ENCODE peak calls at places on chromosomes 4 and X, in six cellular contexts. One of them, this sample, is unnamed.

GRCh38 chrX:151633157-151633556 is 62.1 kb upstream of the PRRG3 start:
- DNase-seq in HL-60: no peak
- DNase-seq in ovary: no peak
- DNase-seq in upper lobe of right lung: no peak
- DNase-seq in left ventricle myocardium inferior: no peak
- DNase-seq in heart right ventricle: no peak
- DNase-seq in this sample: peak

GRCh38 chr4:180925800-180926199 is 1317.4 kb upstream of the TENM3 start:
- DNase-seq in HL-60: no peak
- DNase-seq in ovary: no peak
- DNase-seq in upper lobe of right lung: no peak
- DNase-seq in left ventricle myocardium inferior: no peak
- DNase-seq in heart right ventricle: no peak
- DNase-seq in this sample: no peak

GRCh38 chrX:103774070-103774642 is 2.5 kb upstream of the PLP1 start:
- DNase-seq in HL-60: no peak
- DNase-seq in ovary: no peak
- DNase-seq in upper lobe of right lung: no peak
- DNase-seq in left ventricle myocardium inferior: no peak
- DNase-seq in heart right ventricle: no peak
- DNase-seq in this sample: peak

GRCh38 chr4:160319221-160319867 is 1216.5 kb downstream of the RAPGEF2 start:
- DNase-seq in HL-60: no peak
- DNase-seq in ovary: no peak
- DNase-seq in upper lobe of right lung: no peak
- DNase-seq in left ventricle myocardium inferior: no peak
- DNase-seq in heart right ventricle: no peak
- DNase-seq in this sample: no peak

GRCh38 chr4:93828332-93828829 is at the start of gene ATOH1:
- DNase-seq in HL-60: peak
- DNase-seq in ovary: peak
- DNase-seq in upper lobe of right lung: peak
- DNase-seq in left ventricle myocardium inferior: no peak
- DNase-seq in heart right ventricle: no peak
- DNase-seq in this sample: peak

GRCh38 chr4:152573861-152574260 is 38.0 kb upstream of the FBXW7 start:
- DNase-seq in HL-60: no peak
- DNase-seq in ovary: no peak
- DNase-seq in upper lobe of right lung: no peak
- DNase-seq in left ventricle myocardium inferior: no peak
- DNase-seq in heart right ventricle: no peak
- DNase-seq in this sample: no peak

GRCh38 chr4:155094421-155094820 is 114.0 kb upstream of the NPY2R start:
- DNase-seq in HL-60: no peak
- DNase-seq in ovary: no peak
- DNase-seq in upper lobe of right lung: no peak
- DNase-seq in left ventricle myocardium inferior: no peak
- DNase-seq in heart right ventricle: no peak
- DNase-seq in this sample: no peak

GRCh38 chrX:22118161-22118830 is 86.2 kb downstream of the PHEX start:
- DNase-seq in HL-60: no peak
- DNase-seq in ovary: no peak
- DNase-seq in upper lobe of right lung: no peak
- DNase-seq in left ventricle myocardium inferior: no peak
- DNase-seq in heart right ventricle: no peak
- DNase-seq in this sample: no peak

GRCh38 chr4:9804918-9805317 is 23.5 kb downstream of the DRD5 start:
- DNase-seq in HL-60: no peak
- DNase-seq in ovary: no peak
- DNase-seq in upper lobe of right lung: no peak
- DNase-seq in left ventricle myocardium inferior: no peak
- DNase-seq in heart right ventricle: no peak
- DNase-seq in this sample: peak

GRCh38 chr4:53365121-53365485 is 758 bp downstream of the SCFD2 start:
- DNase-seq in HL-60: peak
- DNase-seq in ovary: no peak
- DNase-seq in upper lobe of right lung: no peak
- DNase-seq in left ventricle myocardium inferior: no peak
- DNase-seq in heart right ventricle: no peak
- DNase-seq in this sample: no peak

GRCh38 chr4:2977116-2978097 is 14.0 kb downstream of the GRK4 start:
- DNase-seq in HL-60: no peak
- DNase-seq in ovary: no peak
- DNase-seq in upper lobe of right lung: no peak
- DNase-seq in left ventricle myocardium inferior: no peak
- DNase-seq in heart right ventricle: no peak
- DNase-seq in this sample: no peak

GRCh38 chr4:137393043-137393442 is 139.3 kb downstream of the PCDH18 start:
- DNase-seq in HL-60: no peak
- DNase-seq in ovary: no peak
- DNase-seq in upper lobe of right lung: no peak
- DNase-seq in left ventricle myocardium inferior: peak
- DNase-seq in heart right ventricle: peak
- DNase-seq in this sample: peak

GRCh38 chr4:7156273-7157139 is 35.8 kb upstream of the SORCS2 start:
- DNase-seq in HL-60: no peak
- DNase-seq in ovary: peak
- DNase-seq in upper lobe of right lung: peak
- DNase-seq in left ventricle myocardium inferior: peak
- DNase-seq in heart right ventricle: peak
- DNase-seq in this sample: no peak

GRCh38 chr4:6753103-6753560 is 29.4 kb upstream of the KIAA0232 start:
- DNase-seq in HL-60: no peak
- DNase-seq in ovary: no peak
- DNase-seq in upper lobe of right lung: peak
- DNase-seq in left ventricle myocardium inferior: no peak
- DNase-seq in heart right ventricle: no peak
- DNase-seq in this sample: no peak

GRCh38 chr4:126740687-126741086 is 892.1 kb upstream of the INTU start:
- DNase-seq in HL-60: no peak
- DNase-seq in ovary: no peak
- DNase-seq in upper lobe of right lung: no peak
- DNase-seq in left ventricle myocardium inferior: no peak
- DNase-seq in heart right ventricle: no peak
- DNase-seq in this sample: no peak

GRCh38 chrX:129654652-129655546 is at the start of gene APLN:
- DNase-seq in HL-60: peak
- DNase-seq in ovary: peak
- DNase-seq in upper lobe of right lung: peak
- DNase-seq in left ventricle myocardium inferior: peak
- DNase-seq in heart right ventricle: peak
- DNase-seq in this sample: peak

GRCh38 chrX:96004386-96004785 is 680.3 kb upstream of the DIAPH2 start:
- DNase-seq in HL-60: no peak
- DNase-seq in ovary: no peak
- DNase-seq in upper lobe of right lung: no peak
- DNase-seq in left ventricle myocardium inferior: no peak
- DNase-seq in heart right ventricle: no peak
- DNase-seq in this sample: no peak

GRCh38 chr4:8705161-8706145 is 112.9 kb downstream of the CPZ start:
- DNase-seq in HL-60: no peak
- DNase-seq in ovary: no peak
- DNase-seq in upper lobe of right lung: peak
- DNase-seq in left ventricle myocardium inferior: peak
- DNase-seq in heart right ventricle: no peak
- DNase-seq in this sample: peak

GRCh38 chr4:100819505-100819904 is 301.7 kb upstream of the EMCN start:
- DNase-seq in HL-60: no peak
- DNase-seq in ovary: no peak
- DNase-seq in upper lobe of right lung: no peak
- DNase-seq in left ventricle myocardium inferior: no peak
- DNase-seq in heart right ventricle: no peak
- DNase-seq in this sample: no peak

GRCh38 chr4:14916554-14917304 is 85.6 kb upstream of the CPEB2 start:
- DNase-seq in HL-60: no peak
- DNase-seq in ovary: no peak
- DNase-seq in upper lobe of right lung: no peak
- DNase-seq in left ventricle myocardium inferior: no peak
- DNase-seq in heart right ventricle: peak
- DNase-seq in this sample: peak

GRCh38 chr4:185965456-185966384 is 103.2 kb upstream of the TLR3 start:
- DNase-seq in HL-60: no peak
- DNase-seq in ovary: no peak
- DNase-seq in upper lobe of right lung: no peak
- DNase-seq in left ventricle myocardium inferior: no peak
- DNase-seq in heart right ventricle: peak
- DNase-seq in this sample: no peak

GRCh38 chrX:103877571-103877970 is 45.5 kb upstream of the RAB9B start:
- DNase-seq in HL-60: no peak
- DNase-seq in ovary: no peak
- DNase-seq in upper lobe of right lung: no peak
- DNase-seq in left ventricle myocardium inferior: no peak
- DNase-seq in heart right ventricle: no peak
- DNase-seq in this sample: no peak

GRCh38 chrX:133254666-133255065 is 36.5 kb upstream of the TFDP3 start:
- DNase-seq in HL-60: no peak
- DNase-seq in ovary: no peak
- DNase-seq in upper lobe of right lung: no peak
- DNase-seq in left ventricle myocardium inferior: no peak
- DNase-seq in heart right ventricle: no peak
- DNase-seq in this sample: no peak

GRCh38 chr4:89226665-89227572 is 80.7 kb downstream of the GPRIN3 start:
- DNase-seq in HL-60: peak
- DNase-seq in ovary: peak
- DNase-seq in upper lobe of right lung: no peak
- DNase-seq in left ventricle myocardium inferior: peak
- DNase-seq in heart right ventricle: peak
- DNase-seq in this sample: peak

GRCh38 chr4:51831133-51831532 is 11.8 kb upstream of the DCUN1D4 start:
- DNase-seq in HL-60: peak
- DNase-seq in ovary: peak
- DNase-seq in upper lobe of right lung: peak
- DNase-seq in left ventricle myocardium inferior: peak
- DNase-seq in heart right ventricle: peak
- DNase-seq in this sample: peak

GRCh38 chrX:154333837-154334271 is 38.3 kb downstream of the TKTL1 start:
- DNase-seq in HL-60: peak
- DNase-seq in ovary: no peak
- DNase-seq in upper lobe of right lung: no peak
- DNase-seq in left ventricle myocardium inferior: no peak
- DNase-seq in heart right ventricle: no peak
- DNase-seq in this sample: no peak
- H3K4me3 ChIP-seq in HL-60: no peak
- H3K4me3 ChIP-seq in ovary: no peak
- H3K4me3 ChIP-seq in upper lobe of right lung: no peak
- H3K4me3 ChIP-seq in left ventricle myocardium inferior: no peak
- H3K4me3 ChIP-seq in heart right ventricle: no peak
- H3K4me3 ChIP-seq in this sample: no peak

GRCh38 chr4:55121246-55121645 is 4.1 kb downstream of the KDR start:
- DNase-seq in HL-60: peak
- DNase-seq in ovary: no peak
- DNase-seq in upper lobe of right lung: no peak
- DNase-seq in left ventricle myocardium inferior: no peak
- DNase-seq in heart right ventricle: no peak
- DNase-seq in this sample: no peak
- H3K27ac ChIP-seq in HL-60: no peak
- H3K27ac ChIP-seq in ovary: no peak
- H3K27ac ChIP-seq in upper lobe of right lung: no peak
- H3K27ac ChIP-seq in left ventricle myocardium inferior: peak
- H3K27ac ChIP-seq in heart right ventricle: peak
- H3K27ac ChIP-seq in this sample: no peak

DNA sequence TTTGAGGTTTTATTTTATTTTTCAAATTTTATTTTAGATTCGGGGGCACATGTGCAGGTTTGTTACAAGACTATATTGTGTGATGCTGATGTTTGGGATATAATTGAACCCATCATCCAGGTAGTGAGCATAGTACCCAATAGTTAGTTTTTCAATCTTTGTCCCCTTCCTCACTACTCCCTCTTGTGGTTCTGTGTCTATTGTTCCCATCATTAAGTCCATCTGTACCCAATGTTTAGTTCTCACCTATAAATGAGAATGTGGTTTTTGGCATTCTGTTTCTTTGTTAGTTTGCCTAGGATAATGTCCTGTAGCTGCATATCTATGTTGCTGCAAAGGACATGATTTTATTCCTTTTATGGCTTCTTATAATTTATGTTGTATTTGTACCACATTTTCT is 767.2 kb upstream of the ADGRL3 start:
- DNase-seq in HL-60: no peak
- DNase-seq in ovary: no peak
- DNase-seq in upper lobe of right lung: no peak
- DNase-seq in left ventricle myocardium inferior: no peak
- DNase-seq in heart right ventricle: no peak
- DNase-seq in this sample: no peak
- TF ChIP-seq CTCF in HL-60: no peak
- TF ChIP-seq CTCF in ovary: no peak
- TF ChIP-seq CTCF in upper lobe of right lung: no peak
- TF ChIP-seq CTCF in left ventricle myocardium inferior: no peak
- TF ChIP-seq CTCF in heart right ventricle: no peak
- TF ChIP-seq CTCF in this sample: no peak

GRCh38 chrX:154748712-154749339 is 2.1 kb downstream of the GAB3 start:
- DNase-seq in HL-60: peak
- DNase-seq in ovary: no peak
- DNase-seq in upper lobe of right lung: no peak
- DNase-seq in left ventricle myocardium inferior: no peak
- DNase-seq in heart right ventricle: peak
- DNase-seq in this sample: peak

GRCh38 chrX:154751121-154751668 is 318 bp upstream of the GAB3 start:
- DNase-seq in HL-60: no peak
- DNase-seq in ovary: no peak
- DNase-seq in upper lobe of right lung: peak
- DNase-seq in left ventricle myocardium inferior: no peak
- DNase-seq in heart right ventricle: no peak
- DNase-seq in this sample: no peak

GRCh38 chrX:154751669-154752271 is 893 bp upstream of the GAB3 start:
- DNase-seq in HL-60: no peak
- DNase-seq in ovary: no peak
- DNase-seq in upper lobe of right lung: no peak
- DNase-seq in left ventricle myocardium inferior: no peak
- DNase-seq in heart right ventricle: peak
- DNase-seq in this sample: no peak

GRCh38 chrX:154749856-154750255 is 1.0 kb downstream of the GAB3 start:
- DNase-seq in HL-60: no peak
- DNase-seq in ovary: no peak
- DNase-seq in upper lobe of right lung: no peak
- DNase-seq in left ventricle myocardium inferior: no peak
- DNase-seq in heart right ventricle: no peak
- DNase-seq in this sample: no peak

DNA sequence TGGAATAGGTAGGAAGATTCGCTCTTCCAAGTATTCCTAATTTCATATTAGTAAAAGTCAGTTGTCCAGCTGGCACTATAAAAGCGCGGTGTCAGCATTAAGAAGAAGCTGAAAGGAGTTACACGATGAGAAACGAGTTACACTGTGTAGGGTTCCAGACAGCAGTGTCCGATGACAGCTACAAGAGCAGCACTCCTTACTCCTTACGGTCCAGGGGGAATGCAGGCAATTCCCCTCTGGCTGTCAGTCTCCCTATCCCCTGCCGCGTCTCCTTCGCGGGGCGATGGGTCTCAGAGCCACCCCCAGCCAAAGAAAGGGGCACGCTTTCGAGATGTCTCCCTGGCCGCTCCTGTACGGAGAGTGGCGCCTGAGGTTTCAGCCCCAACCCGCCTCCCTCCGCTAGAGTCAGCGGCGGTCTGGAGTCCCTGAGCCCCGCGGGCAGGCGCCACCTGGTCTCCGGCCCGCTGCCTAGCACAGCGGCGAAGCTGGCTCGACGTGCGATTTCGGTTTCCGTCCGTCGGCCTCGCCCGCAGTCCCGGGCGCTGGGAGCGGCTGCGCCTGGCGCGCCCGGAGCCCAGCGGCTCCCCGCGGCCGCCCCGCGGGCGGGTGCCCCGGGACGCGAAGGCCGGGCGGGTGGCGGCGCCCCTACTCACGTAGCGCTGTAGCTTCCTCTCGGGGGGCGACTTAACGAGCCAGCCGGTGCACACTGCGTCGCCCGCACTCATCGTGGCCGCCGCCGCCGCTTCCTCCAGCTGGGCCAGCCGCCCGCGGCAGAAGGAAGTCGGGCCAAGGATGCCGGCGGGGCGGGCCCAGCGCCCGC is at the start of gene GAB3:
- DNase-seq in HL-60: no peak
- DNase-seq in ovary: peak
- DNase-seq in upper lobe of right lung: peak
- DNase-seq in left ventricle myocardium inferior: peak
- DNase-seq in heart right ventricle: peak
- DNase-seq in this sample: peak
- H3K4me3 ChIP-seq in HL-60: peak
- H3K4me3 ChIP-seq in ovary: peak
- H3K4me3 ChIP-seq in upper lobe of right lung: peak
- H3K4me3 ChIP-seq in left ventricle myocardium inferior: peak
- H3K4me3 ChIP-seq in heart right ventricle: peak
- H3K4me3 ChIP-seq in this sample: peak

This sample was measured in WERI-Rb-1.